ENCODE peak calls at places on chromosomes 5 and 9, in nine cellular contexts. D is activated naive CD4-positive, alpha-beta T cell; A is SK-MEL-5; P is adrenal gland; L is SJSA1; K is NCI-H1048; Z is EH; I is activated CD8-positive, alpha-beta T cell treated with anti-CD3 and anti-CD28 coated beads, Interleukin-2, amount 10 ng/mL, durations not matched to agents 7 days and 5 days; S is stimulated activated naive B cell treated with anti-CD40 and anti-IgM and Interleukin-4, amounts not matched to agents 10 μg/mL and 1 μg/mL and 100 μg/mL, for 72 hours. E is an unnamed sample.

GRCh38 chr9:74303945-74304344 is 193.2 kb upstream of the RORB start:
- DNase-seq in D (no peak), A (no peak), P (no peak), L (no peak), K (no peak), Z (no peak), I (no peak), S (no peak), E (no peak)

GRCh38 chr5:165457854-165458481 is 1952.5 kb downstream of the MAT2B start:
- DNase-seq in D (no peak), A (peak; percentile 61), P (no peak), L (no peak), K (peak; percentile 9), Z (no peak), I (no peak), S (no peak), E (no peak)

GRCh38 chr9:26033346-26033745 is 355.1 kb upstream of the TUSC1 start:
- DNase-seq in D (no peak), A (no peak), P (no peak), L (no peak), K (no peak), Z (peak; percentile 43), I (no peak), S (no peak), E (no peak)

GRCh38 chr9:38117646-38118045 is 48.6 kb upstream of the SHB start:
- DNase-seq in D (no peak), A (no peak), P (no peak), L (no peak), K (no peak), Z (peak; percentile 4), I (no peak), S (no peak), E (no peak)

GRCh38 chr5:52693279-52693678 is 94.4 kb upstream of the ITGA1 start:
- DNase-seq in D (no peak), A (peak; percentile 60), P (peak; percentile 76), L (no peak), K (no peak), Z (peak; percentile 66), I (peak; percentile 54), S (no peak), E (no peak)

GRCh38 chr9:133506653-133507038 is 18.1 kb downstream of the MYMK start:
- DNase-seq in D (no peak), A (no peak), P (peak; percentile 79), L (peak; percentile 59), K (no peak), Z (peak; percentile 85), I (no peak), S (no peak), E (no peak)

GRCh38 chr5:181188700-181189362 is 16.2 kb downstream of the TRIM7 start:
- DNase-seq in D (no peak), A (peak; percentile 84), P (peak; percentile 73), L (peak; percentile 84), K (no peak), Z (peak; percentile 82), I (peak; percentile 88), S (peak; percentile 74), E (no peak)

GRCh38 chr9:134381671-134382505 is 55.6 kb downstream of the RXRA start:
- DNase-seq in D (no peak), A (no peak), P (no peak), L (no peak), K (no peak), Z (no peak), I (peak; percentile 78), S (no peak), E (no peak)

GRCh38 chr9:6076856-6077255 is 61.4 kb upstream of the RANBP6 start:
- DNase-seq in D (no peak), A (peak; percentile 80), P (no peak), L (no peak), K (no peak), Z (no peak), I (no peak), S (no peak), E (no peak)

GRCh38 chr5:14190194-14191164 is 47.3 kb downstream of the TRIO start:
- DNase-seq in D (no peak), A (peak; percentile 81), P (peak; percentile 79), L (peak; percentile 89), K (no peak), Z (peak; percentile 100), I (no peak), S (no peak), E (no peak)

GRCh38 chr5:125463441-125464092 is 717.1 kb upstream of the ZNF608 start:
- DNase-seq in D (no peak), A (no peak), P (no peak), L (no peak), K (no peak), Z (no peak), I (no peak), S (no peak), E (no peak)

GRCh38 chr9:27183701-27184100 is 74.7 kb downstream of the TEK start:
- DNase-seq in D (no peak), A (no peak), P (peak; percentile 21), L (no peak), K (no peak), Z (no peak), I (no peak), S (no peak), E (no peak)

GRCh38 chr9:19641046-19641445 is 147.8 kb downstream of the SLC24A2 start:
- DNase-seq in D (no peak), A (peak; percentile 51), P (peak; percentile 8), L (no peak), K (no peak), Z (no peak), I (no peak), S (no peak), E (no peak)

GRCh38 chr9:8647824-8648223 is 848.2 kb upstream of the DMAC1 start:
- DNase-seq in D (no peak), A (no peak), P (no peak), L (no peak), K (no peak), Z (no peak), I (no peak), S (no peak), E (no peak)

GRCh38 chr9:134123764-134124128 is 12.1 kb upstream of the WDR5 start:
- DNase-seq in D (no peak), A (no peak), P (no peak), L (no peak), K (no peak), Z (no peak), I (no peak), S (no peak), E (no peak)

GRCh38 chr9:111726949-111727348 is 65.5 kb downstream of the GNG10 start:
- DNase-seq in D (no peak), A (no peak), P (no peak), L (no peak), K (no peak), Z (no peak), I (no peak), S (no peak), E (no peak)

GRCh38 chr9:131011274-131012022 is 2.5 kb downstream of the LAMC3 start:
- DNase-seq in D (no peak), A (no peak), P (peak; percentile 82), L (no peak), K (no peak), Z (no peak), I (no peak), S (no peak), E (no peak)

GRCh38 chr9:113309204-113309813 is 6.1 kb upstream of the RNF183 start:
- DNase-seq in D (no peak), A (peak; percentile 77), P (peak; percentile 65), L (no peak), K (no peak), Z (peak; percentile 61), I (peak; percentile 46), S (no peak), E (no peak)

GRCh38 chr5:124203308-124203707 is 543.1 kb downstream of the ZNF608 start:
- DNase-seq in D (no peak), A (no peak), P (no peak), L (no peak), K (no peak), Z (no peak), I (no peak), S (no peak), E (no peak)

GRCh38 chr5:555058-555623 is 30.9 kb upstream of the SLC9A3 start:
- DNase-seq in D (no peak), A (peak; percentile 42), P (no peak), L (peak; percentile 39), K (no peak), Z (no peak), I (no peak), S (no peak), E (no peak)

GRCh38 chr5:34916518-34916917 is 1.0 kb downstream of the BRIX1 start:
- DNase-seq in D (no peak), A (no peak), P (no peak), L (no peak), K (no peak), Z (no peak), I (no peak), S (no peak), E (no peak)

GRCh38 chr9:19464764-19465570 is 56.2 kb downstream of the ACER2 start:
- DNase-seq in D (peak; percentile 49), A (peak; percentile 41), P (peak; percentile 86), L (no peak), K (no peak), Z (peak; percentile 54), I (peak; percentile 76), S (peak; percentile 62), E (peak; percentile 41)

GRCh38 chr9:14478175-14479165 is 164.5 kb upstream of the NFIB start:
- DNase-seq in D (no peak), A (no peak), P (no peak), L (no peak), K (no peak), Z (no peak), I (no peak), S (no peak), E (no peak)

GRCh38 chr5:92147792-92148191 is 764.7 kb upstream of the ARRDC3 start:
- DNase-seq in D (no peak), A (no peak), P (no peak), L (no peak), K (no peak), Z (no peak), I (no peak), S (no peak), E (no peak)